ENCODE peak calls at places on chromosomes 2 and 18, in ten cellular contexts. I is GM12865, A is mammary epithelial cell, J is esophagus muscularis mucosa, Y is psoas muscle, G is adrenal gland, P is WTC11, H is heart left ventricle, W is A673, E is right lobe of liver. F is an unnamed sample.

GRCh38 chr2:199738723-199739412 is 112.1 kb downstream of the FTCDNL1 start:
- DNase-seq in Y (no peak), E (no peak), H (no peak), P (no peak), I (no peak), W (peak; percentile 92), J (no peak), A (no peak), G (no peak), F (no peak)

GRCh38 chr2:96866586-96866985 is 3.3 kb downstream of the SEMA4C start:
- DNase-seq in P (no peak), I (no peak), E (no peak), W (no peak), Y (no peak), A (no peak), J (no peak), G (peak; percentile 53), H (no peak), F (no peak)

GRCh38 chr2:10909050-10909995 is 2.4 kb upstream of the KCNF1 start:
- DNase-seq in I (peak; percentile 12), J (no peak), W (peak; percentile 57), E (no peak), H (no peak), P (peak; percentile 81), A (no peak), Y (no peak), G (no peak), F (no peak)

GRCh38 chr2:48328972-48329723 is 200.8 kb upstream of the STON1 start:
- DNase-seq in Y (no peak), H (no peak), P (no peak), W (peak; percentile 40), A (no peak), E (no peak), J (no peak), G (no peak), I (no peak), F (no peak)

GRCh38 chr2:105134076-105134475 is 96.2 kb downstream of the MRPS9 start:
- DNase-seq in G (no peak), H (no peak), W (peak; percentile 8), P (no peak), I (no peak), J (peak; percentile 66), A (no peak), Y (no peak), E (no peak), F (no peak)

GRCh38 chr2:222652856-222653255 is 3.0 kb downstream of the FARSB start:
- DNase-seq in E (no peak), W (no peak), I (no peak), J (no peak), Y (no peak), P (no peak), H (no peak), A (peak; percentile 41), G (no peak), F (no peak)

GRCh38 chr2:121778736-121779487 is 23.5 kb downstream of the TSN start:
- DNase-seq in G (no peak), W (no peak), E (no peak), J (peak; percentile 80), H (no peak), I (no peak), A (no peak), P (no peak), Y (no peak), F (no peak)

GRCh38 chr18:43661570-43661969 is 384.3 kb upstream of the SYT4 start:
- DNase-seq in E (no peak), W (peak; percentile 62), G (no peak), P (peak; percentile 20), J (no peak), H (no peak), I (peak; percentile 58), Y (no peak), A (peak; percentile 79), F (peak; percentile 4)

GRCh38 chr2:240465765-240466578 is 30.5 kb downstream of the GPC1 start:
- DNase-seq in I (no peak), Y (peak; percentile 47), W (no peak), E (no peak), P (no peak), H (peak; percentile 27), G (peak; percentile 27), A (no peak), J (peak; percentile 86), F (peak; percentile 0)

GRCh38 chr18:6994719-6995430 is 122.7 kb downstream of the LAMA1 start:
- DNase-seq in Y (no peak), P (no peak), E (no peak), W (no peak), I (no peak), J (no peak), H (no peak), G (no peak), A (peak; percentile 99), F (no peak)

GRCh38 chr2:137910641-137911040 is 53.6 kb upstream of the HNMT start:
- DNase-seq in Y (no peak), G (no peak), A (no peak), E (no peak), H (no peak), P (no peak), I (peak; percentile 12), J (no peak), W (peak; percentile 22), F (no peak)

GRCh38 chr18:45355944-45356520 is 259.2 kb upstream of the SLC14A2 start:
- DNase-seq in W (no peak), H (no peak), I (peak; percentile 19), E (no peak), Y (no peak), G (no peak), J (no peak), P (no peak), A (no peak), F (no peak)

GRCh38 chr2:104851236-104852160 is 2.4 kb upstream of the POU3F3 start:
- DNase-seq in Y (no peak), J (peak; percentile 47), E (no peak), W (no peak), G (no peak), A (no peak), P (no peak), H (no peak), I (no peak), F (no peak)

GRCh38 chr2:48699377-48699951 is 56.1 kb downstream of the LHCGR start:
- DNase-seq in E (no peak), H (no peak), I (no peak), A (peak; percentile 10), P (no peak), Y (no peak), W (no peak), G (no peak), J (no peak), F (no peak)

GRCh38 chr2:86302320-86302719 is 35.1 kb downstream of the REEP1 start:
- DNase-seq in I (no peak), A (no peak), J (no peak), W (peak; percentile 61), P (no peak), G (no peak), E (no peak), H (no peak), Y (no peak), F (no peak)
- TF ChIP-seq CTCF in I (no peak), A (no peak), J (no peak), W (no peak), P (no peak), G (no peak), E (no peak), H (no peak), Y (no peak), F (no peak)

GRCh38 chr2:75574106-75574505 is 13.4 kb upstream of the EVA1A start:
- DNase-seq in A (peak; percentile 32), G (no peak), I (no peak), W (no peak), H (no peak), J (no peak), E (no peak), P (no peak), Y (no peak), F (no peak)
- TF ChIP-seq CTCF in A (peak; percentile 38), G (no peak), I (no peak), W (peak; percentile 13), H (no peak), J (no peak), E (no peak), P (no peak), Y (no peak), F (no peak)

GRCh38 chr18:55024568-55024967 is 65.3 kb upstream of the CCDC68 start:
- DNase-seq in E (no peak), J (no peak), P (no peak), A (no peak), W (no peak), Y (no peak), I (no peak), H (no peak), G (no peak), F (no peak)
- TF ChIP-seq CTCF in E (no peak), J (no peak), P (no peak), A (no peak), W (no peak), Y (no peak), I (no peak), H (no peak), G (no peak), F (no peak)

GRCh38 chr18:9739516-9739915 is 31.4 kb downstream of the RAB31 start:
- DNase-seq in P (no peak), E (no peak), A (no peak), H (no peak), W (no peak), J (no peak), G (no peak), I (no peak), Y (no peak), F (no peak)

GRCh38 chr18:9740076-9740475 is 32.0 kb downstream of the RAB31 start:
- DNase-seq in W (no peak), H (no peak), J (no peak), P (no peak), E (no peak), Y (no peak), A (no peak), I (no peak), G (no peak), F (no peak)

GRCh38 chr18:9736942-9737813 is 29.1 kb downstream of the RAB31 start:
- DNase-seq in W (no peak), H (no peak), J (peak; percentile 53), E (no peak), I (no peak), Y (no peak), A (peak; percentile 69), P (no peak), G (no peak), F (no peak)

GRCh38 chr18:9737814-9738160 is 29.7 kb downstream of the RAB31 start:
- DNase-seq in G (peak; percentile 49), I (no peak), A (no peak), E (no peak), P (no peak), Y (no peak), H (no peak), J (peak; percentile 80), W (peak; percentile 44), F (no peak)

DNA sequence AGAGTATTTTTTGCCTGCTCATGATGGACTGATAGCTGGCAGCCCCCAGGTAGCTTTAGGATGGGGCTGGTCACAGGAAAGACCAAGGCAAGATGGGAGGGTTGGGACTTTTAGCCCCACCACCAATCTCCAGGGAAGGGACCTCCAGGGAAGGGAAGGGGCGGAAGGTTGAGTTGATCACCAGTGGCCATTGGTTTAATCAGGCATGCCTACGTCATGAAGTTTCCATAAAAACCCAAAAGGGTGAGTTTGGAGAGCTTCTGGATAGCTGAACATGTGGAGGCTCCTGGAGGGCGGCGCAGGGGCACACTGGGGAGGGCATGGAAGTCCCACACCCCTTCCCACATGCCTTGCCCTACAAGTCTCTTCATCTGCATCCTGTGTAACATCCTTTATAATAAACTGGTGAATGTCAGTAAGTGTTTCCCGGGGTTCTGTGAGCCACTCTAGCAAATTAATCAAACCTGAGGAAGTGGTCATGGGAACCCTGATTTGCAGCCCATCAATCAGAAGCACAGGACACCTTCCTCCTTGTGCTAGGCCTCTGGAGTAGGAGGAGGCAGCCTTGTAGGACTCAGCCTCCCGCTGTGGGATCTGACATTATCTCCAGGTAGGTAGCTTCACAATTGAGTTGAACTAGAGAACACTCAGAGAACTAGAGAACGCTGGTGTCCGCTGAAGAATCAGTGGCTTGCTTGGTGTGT is 30.3 kb downstream of the RAB31 start:
- DNase-seq in I (no peak), G (no peak), W (no peak), Y (no peak), E (no peak), J (peak; percentile 62), H (no peak), A (no peak), P (no peak), F (no peak)
- TF ChIP-seq CTCF in I (no peak), G (no peak), W (no peak), Y (no peak), E (no peak), J (no peak), H (no peak), A (no peak), P (no peak), F (no peak)